ENCODE peak calls at places on chromosomes 13 and 19, in five cellular contexts. F is activated CD8-positive, alpha-beta memory T cell treated with anti-CD3 and anti-CD28 coated beads, Interleukin-2, amount 10 ng/mL, durations not matched to agents 7 days and 5 days; I is NCI-H524; N is hippocampal formation; U is endothelial cell. R is an unnamed sample.

GRCh38 chr13:110070511-110071120 is 236.3 kb downstream of the COL4A1 start:
- DNase-seq in U (no peak), N (no peak), F (no peak), I (no peak), R (no peak)

GRCh38 chr19:3083964-3084363 is 10.2 kb upstream of the GNA11 start:
- DNase-seq in U (no peak), I (no peak), N (no peak), F (no peak), R (no peak)

GRCh38 chr13:113623491-113624234 is 34.3 kb downstream of the ATP4B start:
- DNase-seq in N (no peak), F (no peak), I (no peak), U (no peak), R (no peak)

GRCh38 chr13:23455401-23456185 is 22.1 kb upstream of the SACS start:
- DNase-seq in U (no peak), I (no peak), N (no peak), F (no peak), R (no peak)

GRCh38 chr19:1992759-1993260 is 22.7 kb downstream of the BTBD2 start:
- DNase-seq in I (no peak), F (no peak), N (no peak), U (no peak), R (no peak)

GRCh38 chr19:45451181-45451849 is 16.5 kb upstream of the FOSB start:
- DNase-seq in U (peak), I (no peak), F (peak), N (no peak), R (no peak)

GRCh38 chr13:75581874-75582640 is 32.5 kb downstream of the UCHL3 start:
- DNase-seq in F (no peak), N (no peak), U (no peak), I (no peak), R (no peak)

GRCh38 chr19:33214621-33215020 is 11.0 kb downstream of the SLC7A10 start:
- DNase-seq in U (no peak), I (peak), F (no peak), N (no peak), R (no peak)

GRCh38 chr19:3655402-3656072 is 28.9 kb upstream of the CACTIN start:
- DNase-seq in N (peak), I (peak), F (no peak), U (no peak), R (no peak)

GRCh38 chr19:30516586-30516985 is 144.4 kb downstream of the ZNF536 start:
- DNase-seq in F (no peak), I (no peak), U (no peak), N (no peak), R (no peak)

GRCh38 chr13:93857126-93857525 is 622.4 kb downstream of the DCT start:
- DNase-seq in U (no peak), I (no peak), F (no peak), N (no peak), R (no peak)

GRCh38 chr13:112240076-112240475 is 136.1 kb upstream of the SPACA7 start:
- DNase-seq in I (no peak), F (no peak), N (no peak), U (no peak), R (no peak)

GRCh38 chr13:95624020-95624419 is 20.5 kb downstream of the DZIP1 start:
- DNase-seq in F (no peak), U (peak), N (peak), I (peak), R (no peak)

GRCh38 chr13:43908156-43909126 is 28.7 kb downstream of the LACC1 start:
- DNase-seq in N (peak), F (no peak), U (peak), I (no peak), R (no peak)

GRCh38 chr13:100594731-100595130 is 6.1 kb upstream of the GGACT start:
- DNase-seq in F (no peak), N (no peak), I (no peak), U (peak), R (no peak)

GRCh38 chr13:46552302-46552680 is 679 bp upstream of the LRCH1 start:
- DNase-seq in U (no peak), N (no peak), F (no peak), I (no peak), R (no peak)

GRCh38 chr13:24032674-24033073 is 127.8 kb upstream of the SPATA13 start:
- DNase-seq in I (no peak), N (no peak), F (no peak), U (no peak), R (no peak)

GRCh38 chr13:114128348-114128623 is 4.1 kb downstream of the RASA3 start:
- DNase-seq in U (no peak), F (no peak), I (no peak), N (no peak), R (no peak)

GRCh38 chr19:46721269-46722003 is 4.5 kb upstream of the PRKD2 start:
- DNase-seq in F (no peak), N (no peak), U (peak), I (no peak), R (no peak)

GRCh38 chr13:49086711-49087110 is 111.0 kb downstream of the FNDC3A start:
- DNase-seq in U (no peak), N (no peak), I (no peak), F (no peak), R (no peak)

GRCh38 chr13:51697855-51698254 is 106.1 kb downstream of the DHRS12 start:
- DNase-seq in U (no peak), N (no peak), F (no peak), I (no peak), R (no peak)

GRCh38 chr19:39336483-39336882 is 640 bp upstream of the GMFG start:
- DNase-seq in N (no peak), F (no peak), U (no peak), I (no peak), R (no peak)

GRCh38 chr19:57212109-57212508 is 18.7 kb upstream of the AURKC start:
- DNase-seq in I (no peak), N (no peak), U (no peak), F (peak), R (no peak)

GRCh38 chr13:49625392-49626137 is 2.7 kb upstream of the ARL11 start:
- DNase-seq in N (no peak), F (no peak), I (no peak), U (no peak), R (no peak)

GRCh38 chr13:44465318-44465717 is 91.7 kb downstream of the SERP2 start:
- DNase-seq in I (no peak), N (no peak), U (no peak), F (no peak), R (no peak)

GRCh38 chr19:15461694-15462093 is 2.6 kb downstream of the RASAL3 start:
- DNase-seq in U (no peak), F (no peak), I (no peak), N (no peak), R (no peak)

GRCh38 chr19:49085868-49086232 is 599 bp downstream of the SNRNP70 start:
- DNase-seq in N (no peak), F (no peak), I (no peak), U (no peak), R (no peak)

GRCh38 chr13:86792153-86792651 is 879.0 kb upstream of the SLITRK5 start:
- DNase-seq in I (no peak), F (no peak), N (no peak), U (no peak), R (no peak)

GRCh38 chr13:45179428-45179827 is 21.4 kb downstream of the KCTD4 start:
- DNase-seq in U (no peak), N (no peak), I (no peak), F (no peak), R (no peak)